ENCODE peak calls at places on chromosomes 5 and 9, in seven cellular contexts. D is IMR-90, L is left lung, O is SJSA1, T is stomach, N is transverse colon, W is GM23338. H is an unnamed sample.

GRCh38 chr5:81232449-81233079 is 558 bp upstream of the CKMT2 start:
- DNase-seq in D (no peak), L (peak; percentile 37), O (no peak), T (no peak), N (peak; percentile 10), W (no peak), H (no peak)

GRCh38 chr9:16824545-16825041 is 45.9 kb downstream of the BNC2 start:
- DNase-seq in D (peak; percentile 85), L (no peak), O (peak; percentile 35), T (no peak), N (no peak), W (peak; percentile 48), H (no peak)

GRCh38 chr9:82247318-82247717 is 258.7 kb downstream of the SPATA31D1 start:
- DNase-seq in D (no peak), L (peak; percentile 55), O (no peak), T (no peak), N (no peak), W (no peak), H (no peak)

GRCh38 chr5:80646926-80647325 is 7.5 kb upstream of the MSH3 start:
- DNase-seq in D (no peak), L (no peak), O (no peak), T (no peak), N (no peak), W (no peak), H (no peak)

GRCh38 chr5:168219515-168220410 is 71.7 kb upstream of the WWC1 start:
- DNase-seq in D (peak; percentile 63), L (no peak), O (peak; percentile 85), T (peak; percentile 55), N (peak; percentile 51), W (peak; percentile 88), H (peak; percentile 73)

GRCh38 chr5:177005619-177006264 is 837 bp downstream of the UIMC1 start:
- DNase-seq in D (peak; percentile 62), L (peak; percentile 79), O (peak; percentile 82), T (peak; percentile 73), N (peak; percentile 78), W (peak; percentile 77), H (no peak)

GRCh38 chr5:124748687-124749594 is 2.5 kb upstream of the ZNF608 start:
- DNase-seq in D (peak; percentile 91), L (peak; percentile 80), O (peak; percentile 90), T (peak; percentile 80), N (peak; percentile 87), W (peak; percentile 95), H (peak; percentile 89)

GRCh38 chr9:109948453-109948852 is 168.5 kb downstream of the PALM2AKAP2 start:
- DNase-seq in D (no peak), L (no peak), O (no peak), T (no peak), N (no peak), W (no peak), H (no peak)

GRCh38 chr5:112492291-112492690 is 73.2 kb upstream of the EPB41L4A start:
- DNase-seq in D (peak; percentile 23), L (no peak), O (peak; percentile 46), T (peak; percentile 55), N (peak; percentile 45), W (peak; percentile 88), H (peak; percentile 43)

GRCh38 chr5:1764606-1764960 is 35.1 kb downstream of the MRPL36 start:
- DNase-seq in D (no peak), L (no peak), O (no peak), T (no peak), N (no peak), W (no peak), H (no peak)

GRCh38 chr5:77993799-77994318 is 217.7 kb upstream of the TBCA start:
- DNase-seq in D (no peak), L (no peak), O (no peak), T (no peak), N (no peak), W (peak; percentile 31), H (no peak)

GRCh38 chr9:70979971-70980370 is 141.4 kb downstream of the TRPM3 start:
- DNase-seq in D (peak; percentile 31), L (no peak), O (no peak), T (no peak), N (no peak), W (no peak), H (no peak)

GRCh38 chr5:178288373-178289368 is 56.1 kb upstream of the PHYKPL start:
- DNase-seq in D (no peak), L (no peak), O (no peak), T (no peak), N (no peak), W (no peak), H (no peak)

GRCh38 chr5:116446356-116447005 is 128.1 kb downstream of the SEMA6A start:
- DNase-seq in D (no peak), L (no peak), O (no peak), T (no peak), N (no peak), W (no peak), H (no peak)

GRCh38 chr5:116445311-116445710 is 129.3 kb downstream of the SEMA6A start:
- DNase-seq in D (no peak), L (no peak), O (no peak), T (no peak), N (no peak), W (no peak), H (no peak)

GRCh38 chr5:116441223-116441622 is 133.4 kb downstream of the SEMA6A start:
- DNase-seq in D (no peak), L (no peak), O (no peak), T (no peak), N (no peak), W (peak; percentile 69), H (peak; percentile 27)

GRCh38 chr5:116442095-116442534 is 132.5 kb downstream of the SEMA6A start:
- DNase-seq in D (peak; percentile 7), L (peak; percentile 34), O (peak; percentile 46), T (peak; percentile 46), N (peak; percentile 42), W (peak; percentile 48), H (peak; percentile 11)

GRCh38 chr5:116444373-116445058 is 130.1 kb downstream of the SEMA6A start:
- DNase-seq in D (no peak), L (no peak), O (peak; percentile 44), T (no peak), N (no peak), W (no peak), H (no peak)
- H3K27ac ChIP-seq in D (no peak overlapping the region), L (no peak overlapping the region), O (no peak overlapping the region), T (no peak overlapping the region), N (no peak overlapping the region), W (peak overlapping the region; percentile 36), H (no peak overlapping the region)

GRCh38 chr9:114370251-114370984 is 17.4 kb downstream of the AKNA start:
- DNase-seq in D (no peak), L (peak; percentile 24), O (no peak), T (no peak), N (no peak), W (peak; percentile 63), H (no peak)
- H3K36me3 ChIP-seq in D (peaks cover 38% of the 10 kb centered on the region), L (no peaks in the 10 kb centered on the region), O (peaks cover 11% of the 10 kb centered on the region), T (peaks cover 86% of the 10 kb centered on the region), N (no peaks in the 10 kb centered on the region), W (no peaks in the 10 kb centered on the region), H (peaks cover 6% of the 10 kb centered on the region)

DNA sequence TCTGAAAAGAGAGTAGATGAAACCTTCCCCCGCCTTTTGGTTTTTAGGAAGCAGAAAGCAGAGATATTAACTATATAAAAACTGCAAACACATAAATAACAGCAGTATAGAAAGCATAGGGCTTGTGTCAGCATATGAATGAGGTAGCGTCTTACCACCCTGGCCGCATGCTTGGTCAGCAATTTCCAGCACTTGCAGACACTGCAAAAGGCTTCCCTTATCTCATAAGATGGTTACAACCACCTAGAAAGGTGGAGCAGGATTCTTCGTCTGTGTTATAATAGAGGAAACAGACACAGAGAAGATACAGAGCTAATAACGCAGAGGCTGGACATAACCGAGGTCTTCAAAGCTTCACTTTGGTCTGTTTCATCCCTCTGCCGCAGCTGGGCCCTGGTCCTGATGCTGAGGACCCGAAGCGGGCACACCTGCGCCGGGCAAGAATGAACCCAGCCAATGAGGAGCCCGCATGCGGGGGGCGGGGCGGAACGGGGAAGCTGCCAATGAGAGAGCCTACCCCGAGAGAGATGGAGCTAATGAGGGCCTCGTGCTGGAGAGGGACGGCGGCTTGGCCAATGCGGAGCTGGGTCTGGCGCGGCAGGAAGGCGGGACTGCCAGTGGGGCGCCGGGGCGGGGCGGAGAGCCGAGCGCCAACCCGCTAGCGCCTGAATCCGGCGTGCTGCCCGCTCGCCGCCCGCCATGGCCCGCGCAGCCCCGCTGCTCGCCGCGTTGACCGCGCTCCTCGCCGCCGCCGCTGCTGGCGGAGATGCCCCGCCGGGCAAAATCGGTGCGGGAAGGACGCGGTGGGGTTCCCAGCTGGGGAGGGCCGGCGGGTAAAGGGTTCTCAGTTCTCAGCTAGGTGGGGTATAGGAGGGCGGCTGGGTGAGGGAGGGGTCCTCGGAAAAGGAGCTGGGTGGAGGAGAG is at the start of gene PCYOX1L:
- DNase-seq in D (peak; percentile 93), L (peak; percentile 95), O (peak; percentile 91), T (peak; percentile 96), N (peak; percentile 96), W (peak; percentile 98), H (peak; percentile 88)
- H3K27ac ChIP-seq in D (no peak within 1 kb of the TSS), L (peak within 1 kb of the TSS; percentile 2), O (peak within 1 kb of the TSS; percentile 36), T (peak within 1 kb of the TSS; percentile 64), N (peak within 1 kb of the TSS; percentile 83), W (no peak within 1 kb of the TSS), H (no peak within 1 kb of the TSS)

GRCh38 chr5:12703254-12703653 is 799.0 kb upstream of the CTNND2 start:
- DNase-seq in D (no peak), L (no peak), O (no peak), T (no peak), N (no peak), W (no peak), H (no peak)
- H3K36me3 ChIP-seq in D (no peaks in the 10 kb centered on the region), L (no peaks in the 10 kb centered on the region), O (no peaks in the 10 kb centered on the region), T (no peaks in the 10 kb centered on the region), N (no peaks in the 10 kb centered on the region), W (no peaks in the 10 kb centered on the region), H (no peaks in the 10 kb centered on the region)